ENCODE peak calls at places on chromosomes 4 and X, in nine cellular contexts. N is BJ, F is colonic mucosa, L is foreskin fibroblast, C is transverse colon, K is spleen, V is SK-N-SH, O is tibial artery, X is hepatocyte. D is an unnamed sample.

GRCh38 chr4:152972821-152973613 is 36.9 kb downstream of the FHDC1 start:
- DNase-seq in N (peak), F (no peak), L (peak), C (no peak), K (peak), V (no peak), O (peak), X (no peak), D (no peak)

GRCh38 chr4:74900862-74901261 is 32.1 kb upstream of the PARM1 start:
- DNase-seq in N (no peak), F (no peak), L (no peak), C (no peak), K (no peak), V (no peak), O (no peak), X (no peak), D (no peak)

GRCh38 chrX:87924619-87925018 is 407.0 kb downstream of the KLHL4 start:
- DNase-seq in N (no peak), F (no peak), L (no peak), C (no peak), K (no peak), V (no peak), O (no peak), X (no peak), D (no peak)

GRCh38 chr4:80184791-80185756 is 12.2 kb upstream of the PRDM8 start:
- DNase-seq in N (no peak), F (no peak), L (peak), C (peak), K (peak), V (no peak), O (no peak), X (no peak), D (no peak)

GRCh38 chr4:176817222-176817621 is 24.5 kb upstream of the VEGFC start:
- DNase-seq in N (no peak), F (no peak), L (no peak), C (no peak), K (no peak), V (no peak), O (no peak), X (no peak), D (no peak)

GRCh38 chr4:185708348-185708747 is 103.6 kb downstream of the SORBS2 start:
- DNase-seq in N (no peak), F (no peak), L (peak), C (no peak), K (no peak), V (no peak), O (no peak), X (no peak), D (no peak)

GRCh38 chrX:29295987-29296680 is 708.9 kb downstream of the IL1RAPL1 start:
- DNase-seq in N (no peak), F (no peak), L (peak), C (no peak), K (no peak), V (no peak), O (no peak), X (no peak), D (no peak)

GRCh38 chr4:44448548-44449443 is at the start of gene KCTD8:
- DNase-seq in N (peak), F (peak), L (peak), C (peak), K (peak), V (peak), O (peak), X (peak), D (peak)

GRCh38 chr4:86963697-86964096 is 28.9 kb downstream of the AFF1 start:
- DNase-seq in N (no peak), F (no peak), L (peak), C (no peak), K (no peak), V (no peak), O (no peak), X (no peak), D (no peak)

GRCh38 chr4:158131037-158131436 is 41.8 kb downstream of the GASK1B start:
- DNase-seq in N (peak), F (no peak), L (peak), C (no peak), K (no peak), V (no peak), O (no peak), X (no peak), D (no peak)

GRCh38 chrX:3175659-3176438 is 134.6 kb downstream of the ARSF start:
- DNase-seq in N (peak), F (no peak), L (peak), C (no peak), K (no peak), V (no peak), O (no peak), X (peak), D (no peak)

GRCh38 chrX:24759786-24760185 is 66.1 kb downstream of the POLA1 start:
- DNase-seq in N (no peak), F (no peak), L (no peak), C (no peak), K (no peak), V (no peak), O (no peak), X (no peak), D (no peak)
- TF ChIP-seq CTCF in N (no peak), F (no peak), L (no peak), C (no peak), K (no peak), V (no peak), O (no peak), X (no peak), D (no peak)

GRCh38 chrX:51456814-51457213 is 39.6 kb downstream of the NUDT11 start:
- DNase-seq in N (no peak), F (no peak), L (no peak), C (no peak), K (no peak), V (no peak), O (no peak), X (peak), D (no peak)
- TF ChIP-seq CTCF in N (no peak), F (no peak), L (no peak), C (no peak), K (no peak), V (no peak), O (no peak), X (peak), D (peak)

GRCh38 chr4:103634236-103634635 is 85.5 kb downstream of the TACR3 start:
- DNase-seq in N (no peak), F (no peak), L (no peak), C (no peak), K (no peak), V (no peak), O (no peak), X (no peak), D (no peak)
- TF ChIP-seq CTCF in N (no peak), F (no peak), L (no peak), C (no peak), K (no peak), V (peak), O (no peak), X (peak), D (peak)

GRCh38 chrX:115960440-115961084 is 210.0 kb upstream of the AGTR2 start:
- DNase-seq in N (no peak), F (peak), L (no peak), C (peak), K (no peak), V (no peak), O (no peak), X (peak), D (no peak)

GRCh38 chrX:115958687-115959359 is 211.7 kb upstream of the AGTR2 start:
- DNase-seq in N (no peak), F (no peak), L (no peak), C (no peak), K (no peak), V (peak), O (no peak), X (no peak), D (no peak)

GRCh38 chrX:115952417-115953092 is 218.0 kb upstream of the AGTR2 start:
- DNase-seq in N (no peak), F (no peak), L (no peak), C (no peak), K (peak), V (peak), O (no peak), X (no peak), D (no peak)

DNA sequence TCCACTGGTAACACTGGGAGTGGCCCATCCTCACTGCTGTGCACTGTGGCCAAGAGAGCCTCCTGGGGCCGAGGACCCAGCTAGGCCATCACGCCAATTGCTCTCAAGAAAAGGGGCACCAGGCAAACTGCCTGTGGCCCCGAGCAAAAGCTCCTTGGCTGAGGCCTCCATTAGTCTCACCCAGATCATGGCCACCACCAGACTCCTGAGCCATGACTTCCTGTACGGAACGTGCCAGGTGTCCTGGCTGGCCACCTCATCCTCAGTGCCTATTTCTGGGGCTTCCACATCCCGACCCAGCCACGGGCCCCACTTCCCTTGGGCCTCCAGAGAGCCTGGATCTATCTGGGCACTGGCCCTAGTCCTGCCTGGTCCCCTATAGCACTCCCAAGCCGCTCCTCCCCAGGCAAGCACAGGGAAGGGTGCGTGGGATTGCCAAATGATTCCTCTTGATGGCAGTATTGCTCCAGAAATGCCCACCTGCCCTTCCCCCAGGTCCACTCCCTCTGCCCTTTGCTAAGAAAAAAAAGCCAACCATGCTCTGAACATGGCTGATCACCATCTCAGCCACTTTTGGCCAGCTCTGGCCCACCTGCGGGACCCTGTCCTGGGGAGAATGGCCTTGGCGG is 212.6 kb upstream of the AGTR2 start:
- DNase-seq in N (no peak), F (no peak), L (no peak), C (no peak), K (no peak), V (peak), O (no peak), X (no peak), D (no peak)
- TF ChIP-seq CTCF in N (no peak), F (no peak), L (no peak), C (no peak), K (no peak), V (peak), O (no peak), X (no peak), D (no peak)

GRCh38 chr4:8407316-8407715 is 33.2 kb downstream of the ACOX3 start:
- DNase-seq in N (no peak), F (no peak), L (no peak), C (no peak), K (no peak), V (no peak), O (no peak), X (no peak), D (no peak)
- TF ChIP-seq CTCF in N (no peak), F (no peak), L (no peak), C (peak), K (peak), V (no peak), O (no peak), X (no peak), D (peak)

GRCh38 chr4:19309365-19309764 is 942.3 kb upstream of the SLIT2 start:
- DNase-seq in N (no peak), F (no peak), L (peak), C (no peak), K (no peak), V (no peak), O (no peak), X (peak), D (no peak)
- TF ChIP-seq CTCF in N (peak), F (no peak), L (peak), C (no peak), K (no peak), V (peak), O (peak), X (peak), D (peak)